ENCODE peak calls at places on chromosomes 13 and 19, in six cellular contexts. P, S, H, K, C and M are unnamed samples.

GRCh38 chr13:53112522-53112921 is 83.9 kb downstream of the OLFM4 start:
- DNase-seq in P (no peak), S (no peak), H (no peak), K (no peak), C (no peak), M (no peak)

GRCh38 chr13:110485604-110486003 is 75.9 kb downstream of the RAB20 start:
- DNase-seq in P (no peak), S (peak; percentile 56), H (no peak), K (no peak), C (peak; percentile 43), M (no peak)

GRCh38 chr19:11168568-11168967 is 13.0 kb upstream of the SPC24 start:
- DNase-seq in P (no peak), S (no peak), H (peak; percentile 97), K (no peak), C (peak; percentile 94), M (no peak)

GRCh38 chr13:100098445-100099116 is 9.7 kb downstream of the PCCA start:
- DNase-seq in P (no peak), S (no peak), H (no peak), K (no peak), C (no peak), M (no peak)

GRCh38 chr13:95154441-95154886 is 146.8 kb downstream of the ABCC4 start:
- DNase-seq in P (no peak), S (no peak), H (no peak), K (no peak), C (no peak), M (no peak)

GRCh38 chr19:46495789-46496099 is at the start of gene PNMA8B:
- DNase-seq in P (peak; percentile 89), S (peak; percentile 90), H (peak; percentile 27), K (no peak), C (no peak), M (peak; percentile 52)

GRCh38 chr13:34223984-34224383 is 406.0 kb downstream of the RFC3 start:
- DNase-seq in P (no peak), S (no peak), H (peak; percentile 0), K (no peak), C (no peak), M (no peak)

GRCh38 chr13:38530492-38530891 is 156.4 kb upstream of the FREM2 start:
- DNase-seq in P (no peak), S (no peak), H (peak; percentile 1), K (no peak), C (no peak), M (peak; percentile 8)

GRCh38 chr19:48965806-48966540 is 864 bp downstream of the FTL start:
- DNase-seq in P (peak; percentile 90), S (peak; percentile 96), H (peak; percentile 76), K (peak; percentile 82), C (no peak), M (peak; percentile 79)

GRCh38 chr19:52453324-52454094 is at the start of gene ZNF578:
- DNase-seq in P (no peak), S (peak; percentile 93), H (peak; percentile 84), K (peak; percentile 42), C (peak; percentile 70), M (peak; percentile 71)

GRCh38 chr13:23672616-23673015 is 102.4 kb downstream of the TNFRSF19 start:
- DNase-seq in P (no peak), S (no peak), H (peak; percentile 69), K (no peak), C (no peak), M (no peak)

GRCh38 chr13:58620171-58620570 is 988.6 kb downstream of the PCDH17 start:
- DNase-seq in P (no peak), S (no peak), H (no peak), K (no peak), C (no peak), M (no peak)

GRCh38 chr13:42777476-42777875 is 3.9 kb upstream of the FAM216B start:
- DNase-seq in P (no peak), S (no peak), H (peak; percentile 28), K (no peak), C (no peak), M (no peak)

GRCh38 chr13:78610381-78610883 is 7.1 kb upstream of the POU4F1 start:
- DNase-seq in P (no peak), S (no peak), H (peak; percentile 49), K (peak; percentile 42), C (no peak), M (no peak)

GRCh38 chr19:29922972-29923371 is 19.1 kb upstream of the URI1 start:
- DNase-seq in P (no peak), S (no peak), H (no peak), K (no peak), C (no peak), M (no peak)

GRCh38 chr19:1746401-1747284 is 6.7 kb upstream of the ONECUT3 start:
- DNase-seq in P (no peak), S (peak; percentile 66), H (peak; percentile 13), K (peak; percentile 56), C (no peak), M (no peak)
- TF ChIP-seq CTCF in P (no peak), S (no peak), H (no peak), K (no peak), C (no peak), M (no peak)

GRCh38 chr19:18160441-18160791 is 7.5 kb downstream of the PIK3R2 start:
- DNase-seq in P (no peak), S (no peak), H (no peak), K (no peak), C (no peak), M (no peak)

GRCh38 chr19:18160792-18161690 is 8.1 kb downstream of the PIK3R2 start:
- DNase-seq in P (peak; percentile 93), S (peak; percentile 90), H (peak; percentile 28), K (peak; percentile 97), C (no peak), M (peak; percentile 98)

GRCh38 chr19:18159810-18160209 is 6.8 kb downstream of the PIK3R2 start:
- DNase-seq in P (no peak), S (no peak), H (no peak), K (no peak), C (no peak), M (no peak)

GRCh38 chr19:18164072-18164471 is 9.5 kb upstream of the IFI30 start:
- DNase-seq in P (no peak), S (no peak), H (no peak), K (no peak), C (no peak), M (no peak)

DNA sequence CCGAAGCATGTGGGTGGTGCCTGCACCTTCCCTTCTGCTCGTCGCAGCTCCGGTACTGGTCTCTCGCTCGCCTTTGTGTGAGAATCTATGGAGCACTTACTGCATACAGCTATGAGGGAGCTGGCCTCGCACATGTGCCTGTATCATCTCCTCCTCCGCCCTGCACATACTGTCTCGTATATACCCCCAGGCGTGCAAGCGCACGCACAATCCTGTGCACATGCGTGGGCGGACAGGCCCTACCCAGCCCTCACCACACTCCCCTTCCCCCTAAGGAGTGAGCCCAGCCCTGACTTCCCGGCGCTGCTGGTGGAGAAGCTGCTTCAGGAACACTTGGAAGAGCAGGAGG is 8.7 kb downstream of the PIK3R2 start:
- DNase-seq in P (no peak), S (no peak), H (no peak), K (no peak), C (no peak), M (no peak)
- TF ChIP-seq CTCF in P (no peak), S (no peak), H (no peak), K (no peak), C (no peak), M (no peak)

GRCh38 chr19:58227964-58228583 is 640 bp upstream of the ZNF544 start:
- DNase-seq in P (no peak), S (no peak), H (no peak), K (no peak), C (no peak), M (peak; percentile 37)

GRCh38 chr19:58229255-58229639 is 533 bp downstream of the ZNF544 start:
- DNase-seq in P (no peak), S (no peak), H (peak; percentile 12), K (no peak), C (no peak), M (no peak)

DNA sequence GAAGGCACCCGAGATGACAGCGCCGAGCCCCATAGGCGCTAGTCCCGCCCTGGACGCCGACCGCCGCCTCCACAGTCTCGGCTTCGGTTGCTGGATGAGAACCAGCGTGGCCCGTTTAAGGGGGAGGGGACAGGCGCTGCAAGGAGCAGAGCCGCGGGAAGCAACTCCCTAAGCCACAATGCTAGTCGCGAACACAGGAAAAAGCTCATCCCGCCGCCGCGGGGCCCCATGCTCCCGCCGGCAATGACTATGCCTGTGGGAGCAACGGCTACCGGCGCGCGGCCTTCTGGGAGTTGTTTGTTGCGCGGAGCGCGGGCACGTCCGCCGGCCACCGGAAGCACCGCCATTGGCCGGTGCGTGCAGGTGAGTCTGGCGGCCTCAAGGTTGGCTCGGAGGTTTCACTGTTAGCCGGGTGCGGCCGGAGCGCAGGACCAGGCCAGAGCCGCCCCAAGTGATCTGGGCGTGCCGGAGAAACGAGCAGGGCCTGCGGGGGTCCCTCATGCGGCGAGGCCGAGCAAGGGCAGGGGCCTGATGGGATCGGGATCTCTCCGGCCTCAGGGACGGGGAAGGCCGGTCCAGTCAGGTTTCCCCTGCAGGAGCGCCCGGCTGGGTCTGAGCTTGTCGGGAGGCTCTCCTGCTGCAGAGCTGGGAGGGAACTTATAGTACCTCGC is at the start of gene ZNF544:
- DNase-seq in P (peak; percentile 89), S (peak; percentile 88), H (peak; percentile 64), K (peak; percentile 90), C (peak; percentile 23), M (peak; percentile 89)
- TF ChIP-seq CTCF in P (peak; percentile 35), S (no peak), H (peak; percentile 4), K (no peak), C (peak; percentile 28), M (no peak)

DNA sequence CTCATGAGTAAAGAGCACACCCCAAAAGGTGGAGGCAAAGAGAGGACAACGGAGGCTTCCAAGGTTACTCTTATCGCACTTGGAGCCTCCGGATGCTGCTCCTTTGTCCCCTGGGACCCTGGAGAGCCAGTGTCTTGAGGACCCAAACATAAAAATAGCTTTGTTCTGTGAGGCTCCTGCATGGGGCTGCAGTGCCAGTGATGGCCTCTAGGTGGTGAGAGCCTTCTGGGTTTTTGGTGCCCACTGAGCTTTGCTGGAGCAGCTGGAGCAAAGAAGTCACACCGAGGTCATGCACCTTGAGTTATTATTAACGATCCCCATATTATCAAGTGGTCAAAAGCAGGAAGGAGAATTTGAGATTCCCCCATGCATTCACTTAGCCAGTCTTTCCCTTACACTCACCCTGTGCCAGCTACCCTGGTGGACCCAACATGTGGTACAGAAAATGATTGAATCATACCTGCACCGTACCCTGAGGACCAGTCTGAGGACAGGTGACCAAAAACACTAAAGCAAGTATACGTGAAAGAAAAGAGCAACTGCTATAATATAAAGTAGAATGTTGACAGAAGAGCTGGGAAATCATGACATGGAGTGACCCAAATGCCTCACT is 41.5 kb downstream of the ZNF682 start:
- DNase-seq in P (no peak), S (no peak), H (no peak), K (no peak), C (no peak), M (no peak)
- TF ChIP-seq CTCF in P (peak; percentile 32), S (peak; percentile 81), H (no peak), K (peak; percentile 51), C (peak; percentile 25), M (peak; percentile 44)

GRCh38 chr19:22882797-22883196 is 50.7 kb downstream of the ZNF723 start:
- DNase-seq in P (no peak), S (no peak), H (peak; percentile 13), K (no peak), C (no peak), M (no peak)
- TF ChIP-seq CTCF in P (no peak), S (peak; percentile 43), H (peak; percentile 28), K (peak; percentile 45), C (no peak), M (no peak)